ENCODE peak calls at places on chromosomes 16 and 17, in five cellular contexts. E is astrocyte of the cerebellum, R is fibroblast of the aortic adventitia, P is GM20000, I is GM10248. G is an unnamed sample.

GRCh38 chr17:55622547-55622946 is 100.1 kb downstream of the TMEM100 start:
- DNase-seq in I (no peak), E (no peak), P (no peak), R (no peak), G (no peak)

GRCh38 chr17:7988750-7989178 is 13.7 kb upstream of the GUCY2D start:
- DNase-seq in I (peak), E (peak), R (peak), P (peak), G (peak)

GRCh38 chr16:57630931-57631845 is 2.8 kb downstream of the ADGRG1 start:
- DNase-seq in P (no peak), E (no peak), R (no peak), I (no peak), G (no peak)

GRCh38 chr16:1080801-1081733 is 8.5 kb downstream of the SSTR5 start:
- DNase-seq in I (no peak), R (no peak), P (no peak), E (no peak), G (no peak)

GRCh38 chr16:3638916-3639644 is 15.4 kb upstream of the DNASE1 start:
- DNase-seq in I (no peak), E (no peak), P (no peak), R (no peak), G (no peak)

GRCh38 chr17:39666601-39667261 is 1.5 kb upstream of the PNMT start:
- DNase-seq in E (no peak), I (no peak), R (no peak), P (no peak), G (no peak)

GRCh38 chr17:2656293-2656692 is 55.3 kb downstream of the CLUH start:
- DNase-seq in P (no peak), I (no peak), E (no peak), R (no peak), G (no peak)

GRCh38 chr16:739560-740458 is 988 bp downstream of the CIAO3 start:
- DNase-seq in R (no peak), P (no peak), I (no peak), E (no peak), G (no peak)

GRCh38 chr16:6018848-6019489 is 921.4 kb upstream of the EEF2KMT start:
- DNase-seq in I (no peak), E (no peak), R (no peak), P (no peak), G (no peak)

GRCh38 chr17:70808596-70808995 is 639.3 kb downstream of the KCNJ2 start:
- DNase-seq in R (no peak), P (no peak), E (no peak), I (no peak), G (no peak)

GRCh38 chr16:70512456-70512855 is 10.9 kb downstream of the COG4 start:
- DNase-seq in E (no peak), P (no peak), I (no peak), R (no peak), G (no peak)

GRCh38 chr17:81346090-81346907 is 49.0 kb upstream of the BAHCC1 start:
- DNase-seq in P (peak), E (peak), R (peak), I (peak), G (peak)

GRCh38 chr17:81563861-81564586 is 11.9 kb upstream of the FAAP100 start:
- DNase-seq in P (no peak), I (no peak), E (no peak), R (peak), G (no peak)

GRCh38 chr17:5097101-5097834 is 14.4 kb downstream of the ZNF232 start:
- DNase-seq in R (no peak), I (peak), E (no peak), P (no peak), G (peak)

GRCh38 chr17:7041607-7042506 is 2.0 kb downstream of the SLC16A11 start:
- DNase-seq in I (peak), P (peak), E (no peak), R (no peak), G (peak)

GRCh38 chr17:4199818-4200402 is 56.9 kb downstream of the CYB5D2 start:
- DNase-seq in R (peak), P (peak), I (peak), E (peak), G (peak)

GRCh38 chr17:64369007-64369893 is 21.4 kb downstream of the PECAM1 start:
- DNase-seq in E (no peak), I (no peak), R (no peak), P (no peak), G (no peak)

GRCh38 chr17:836154-836553 is 54.0 kb downstream of the MRM3 start:
- DNase-seq in R (peak), E (peak), P (no peak), I (no peak), G (no peak)

GRCh38 chr16:31870809-31871208 is 2.8 kb upstream of the ZNF267 start:
- DNase-seq in P (no peak), I (no peak), R (no peak), E (no peak), G (no peak)

GRCh38 chr17:41538565-41538991 is 10.5 kb upstream of the KRT19 start:
- DNase-seq in R (no peak), I (no peak), E (no peak), P (no peak), G (no peak)

GRCh38 chr16:35713762-35714650 is 2254.6 kb downstream of the TP53TG3F start:
- DNase-seq in R (no peak), P (no peak), E (no peak), I (no peak), G (no peak)

GRCh38 chr16:2821483-2822157 is 4.6 kb downstream of the PRSS21 start:
- DNase-seq in I (no peak), E (no peak), R (no peak), P (no peak), G (no peak)

GRCh38 chr17:82876149-82876548 is 36.3 kb upstream of the ZNF750 start:
- DNase-seq in I (no peak), R (peak), E (no peak), P (no peak), G (no peak)

GRCh38 chr17:45364531-45365390 is 47.9 kb upstream of the MAP3K14 start:
- DNase-seq in E (no peak), P (no peak), I (no peak), R (peak), G (no peak)

GRCh38 chr17:58189436-58190146 is 2.9 kb upstream of the EPX start:
- DNase-seq in R (peak), P (no peak), E (peak), I (no peak), G (no peak)

GRCh38 chr17:80720624-80721577 is 176.3 kb downstream of the RPTOR start:
- DNase-seq in R (peak), I (no peak), P (no peak), E (no peak), G (peak)

GRCh38 chr16:86363057-86363490 is 147.3 kb upstream of the FOXF1 start:
- DNase-seq in P (no peak), E (peak), I (no peak), R (peak), G (no peak)

GRCh38 chr17:72950236-72950931 is 142.1 kb downstream of the SLC39A11 start:
- DNase-seq in E (no peak), R (no peak), I (no peak), P (no peak), G (no peak)
- TF ChIP-seq CTCF in E (no peak), R (no peak), I (no peak), P (no peak), G (no peak)

DNA sequence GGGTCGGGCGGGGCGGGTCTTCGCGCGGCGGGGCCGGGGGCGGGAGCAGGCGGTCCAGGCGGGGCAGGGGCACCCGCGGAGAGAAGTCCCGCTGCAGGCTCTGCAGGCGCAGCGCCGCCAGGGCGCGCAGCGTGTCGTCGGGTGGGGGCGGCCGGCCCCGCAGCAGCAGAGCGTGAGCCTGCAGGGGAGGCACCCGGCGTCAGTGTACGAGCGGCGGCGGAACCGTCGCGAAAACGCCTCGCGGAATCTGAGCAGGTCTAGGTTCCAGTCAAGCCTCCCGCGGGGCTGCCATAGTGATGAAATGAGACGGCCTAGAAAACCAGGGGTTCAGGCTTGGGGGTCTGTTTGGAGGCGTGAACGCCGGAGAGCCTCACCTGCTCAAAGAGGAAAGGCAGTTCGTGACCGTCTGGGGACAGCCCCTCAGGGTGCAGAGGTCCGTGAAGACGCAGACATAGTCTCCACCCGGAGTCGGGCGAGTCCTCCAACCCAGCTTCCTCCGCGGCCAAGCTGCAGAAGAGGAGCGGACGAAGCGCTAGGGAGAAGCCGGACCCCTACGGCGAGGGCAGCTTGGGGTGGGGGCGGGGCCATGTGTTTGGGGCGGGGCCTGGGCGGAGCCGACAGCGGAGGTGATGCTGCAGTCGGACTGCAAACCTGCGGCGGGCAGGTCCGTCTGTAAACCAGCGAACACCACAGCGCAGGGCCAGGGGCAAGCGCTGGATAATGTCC is 6.4 kb downstream of the PLEKHH3 start:
- DNase-seq in P (peak), R (no peak), I (peak), E (no peak), G (peak)
- TF ChIP-seq CTCF in P (peak), R (no peak), I (peak), E (no peak), G (no peak)

DNA sequence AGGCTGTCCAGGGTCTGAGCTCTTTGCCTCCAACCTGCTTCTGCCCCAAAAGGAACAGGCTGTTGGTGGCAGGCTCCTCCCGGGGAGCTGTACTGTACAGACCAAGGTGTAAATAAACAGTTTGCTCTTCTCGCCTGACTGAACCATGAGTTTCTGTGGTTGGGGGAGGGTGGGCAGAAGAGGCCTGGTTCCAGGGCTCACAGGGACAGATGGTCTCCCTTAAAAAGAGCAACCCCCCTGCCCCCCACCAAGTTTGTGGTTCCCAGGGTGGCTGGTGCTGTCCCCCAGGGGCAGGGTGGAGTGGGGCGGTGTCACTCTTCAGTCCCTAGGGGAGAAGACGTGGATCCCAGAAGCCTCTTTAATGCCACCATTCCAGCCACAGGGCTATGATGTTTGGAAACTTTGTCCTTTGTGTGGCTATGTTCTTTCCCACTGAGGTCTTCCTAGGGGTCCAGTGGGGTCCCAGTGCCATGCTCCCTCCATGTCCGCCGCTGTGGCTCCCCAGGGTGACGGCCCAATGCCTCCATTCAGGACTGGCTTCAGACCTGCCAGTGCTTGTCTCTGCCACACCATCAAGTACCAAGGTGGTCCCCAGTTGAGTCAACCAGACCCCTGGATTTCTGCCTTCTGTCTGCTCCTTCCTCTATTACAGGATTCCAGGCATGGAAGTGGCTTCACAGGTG is 146.7 kb downstream of the RAB11FIP4 start:
- DNase-seq in I (peak), E (no peak), R (no peak), P (peak), G (no peak)
- TF ChIP-seq CTCF in I (no peak), E (no peak), R (no peak), P (no peak), G (no peak)

DNA sequence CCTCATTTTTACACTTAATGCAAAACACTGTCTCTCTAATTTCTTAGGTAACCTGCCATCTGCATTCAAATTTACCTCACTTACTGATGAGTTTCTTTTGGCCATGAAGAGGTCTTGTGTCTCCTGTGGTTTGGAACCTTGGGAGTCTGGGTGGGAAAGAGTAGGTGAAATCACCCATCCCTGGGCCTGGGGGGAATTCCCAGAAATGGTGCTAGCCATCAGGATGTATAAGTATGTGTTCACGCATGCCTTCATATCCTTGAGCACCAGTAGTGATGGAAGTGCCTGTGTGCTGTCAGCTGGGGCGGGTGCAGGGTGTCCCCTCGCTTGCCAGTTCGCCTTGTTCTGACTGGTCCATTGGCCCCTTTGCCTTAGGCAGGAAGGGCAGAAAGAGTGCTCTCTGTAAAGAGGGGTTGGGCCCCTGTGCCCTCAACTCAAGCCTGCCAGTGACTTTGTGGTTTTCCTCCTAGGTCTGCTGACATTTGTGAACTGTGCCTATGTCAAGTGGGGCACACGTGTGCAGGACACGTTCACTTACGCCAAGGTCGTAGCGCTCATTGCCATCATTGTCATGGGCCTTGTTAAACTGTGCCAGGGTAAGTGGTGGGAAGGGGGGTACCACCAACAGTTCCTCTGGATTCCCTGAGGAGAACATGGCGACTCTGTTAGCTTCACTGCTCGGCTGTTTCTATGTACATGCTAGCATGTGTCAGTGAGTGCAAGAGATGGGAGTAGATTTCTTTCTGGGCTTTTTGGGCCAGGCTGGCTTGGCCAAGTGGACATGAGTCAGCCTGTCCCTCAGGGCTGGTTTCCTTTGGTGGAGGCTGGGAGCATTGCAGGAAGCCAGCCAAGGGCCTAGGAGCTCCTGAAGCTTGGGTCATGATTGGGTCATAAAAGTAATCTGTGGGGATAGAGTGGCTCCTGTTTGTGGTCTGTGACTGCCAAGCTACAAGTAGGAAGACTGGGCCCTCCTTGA is 23.2 kb downstream of the SLC7A6OS start:
- DNase-seq in I (no peak), E (peak), P (no peak), R (peak), G (peak)
- TF ChIP-seq CTCF in I (no peak), E (no peak), P (no peak), R (peak), G (no peak)

GRCh38 chr17:35915153-35915969 is 15.2 kb downstream of the RDM1 start:
- DNase-seq in R (no peak), I (no peak), P (no peak), E (no peak), G (no peak)
- TF ChIP-seq CTCF in R (no peak), I (no peak), P (no peak), E (no peak), G (no peak)

GRCh38 chr16:46688101-46688656 is 799 bp downstream of the VPS35 start:
- DNase-seq in E (no peak), R (peak), I (no peak), P (no peak), G (no peak)
- TF ChIP-seq CTCF in E (peak), R (no peak), I (no peak), P (no peak), G (peak)

DNA sequence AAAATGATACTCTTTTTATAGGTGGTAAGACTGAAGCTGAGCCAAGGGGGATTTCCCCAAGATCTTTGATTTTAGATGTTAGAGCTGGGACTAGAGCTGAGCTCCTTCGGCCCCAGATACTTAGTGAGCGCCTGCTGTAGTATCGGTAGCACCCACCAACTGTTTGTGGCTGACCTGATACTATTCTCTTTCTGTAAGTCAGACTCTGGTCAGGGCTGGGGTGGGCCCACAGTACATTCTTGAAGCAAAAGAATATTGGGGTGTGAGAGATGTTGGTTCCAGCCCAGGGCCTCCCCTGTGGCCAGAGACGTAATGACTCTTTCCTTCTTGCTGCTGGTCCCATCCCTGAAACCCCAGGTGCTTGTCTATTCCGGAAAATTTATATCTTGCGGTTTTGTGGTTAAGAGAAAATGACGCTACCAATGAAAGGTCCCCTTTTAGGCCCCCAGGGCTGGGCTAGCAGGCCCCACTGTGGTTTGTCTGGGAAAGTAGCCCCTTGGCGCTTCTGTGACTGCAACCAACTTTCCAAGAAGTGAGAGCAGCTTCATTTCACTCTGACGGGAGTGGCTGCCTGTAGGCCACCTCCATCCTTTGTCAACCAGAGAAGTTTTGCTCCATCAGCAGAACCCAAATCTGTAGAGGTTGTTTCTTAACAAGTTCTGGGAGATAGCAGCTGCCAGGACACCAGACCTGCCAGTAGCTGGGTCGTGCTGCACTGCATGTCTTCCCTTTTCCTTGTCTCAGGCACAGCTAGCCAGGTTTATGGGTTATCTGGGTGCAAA is 86.4 kb upstream of the LGALS9 start:
- DNase-seq in P (peak), I (peak), R (no peak), E (peak), G (peak)
- TF ChIP-seq CTCF in P (no peak), I (no peak), R (no peak), E (peak), G (no peak)